ENCODE peak calls at places on chromosomes 2 and 18, in six cellular contexts. T is activated naive CD8-positive, alpha-beta T cell treated with anti-CD3 and anti-CD28 coated beads, Interleukin-2, amount 10 ng/mL, durations not matched to agents 7 days and 5 days; D is aorta; A is AG08395; V is Peyer's patch; R is HTR-8/SVneo. O is an unnamed sample.

GRCh38 chr2:54906711-54907110 is 143.5 kb downstream of the RTN4 start:
- DNase-seq in T (no peak), D (no peak), A (no peak), V (no peak), R (no peak), O (no peak)

GRCh38 chr18:71808576-71808975 is 735.6 kb downstream of the CBLN2 start:
- DNase-seq in T (no peak), D (no peak), A (peak), V (no peak), R (no peak), O (no peak)

GRCh38 chr18:63979409-63979908 is 9.6 kb downstream of the SERPINB8 start:
- DNase-seq in T (no peak), D (no peak), A (peak), V (peak), R (peak), O (peak)

GRCh38 chr2:116416988-116417387 is 1397.5 kb upstream of the DDX18 start:
- DNase-seq in T (no peak), D (no peak), A (no peak), V (no peak), R (no peak), O (no peak)

GRCh38 chr18:21484851-21485636 is 115.5 kb downstream of the ESCO1 start:
- DNase-seq in T (no peak), D (no peak), A (no peak), V (no peak), R (peak), O (no peak)

GRCh38 chr2:200609027-200609614 is 23.3 kb downstream of the AOX1 start:
- DNase-seq in T (no peak), D (peak), A (peak), V (no peak), R (peak), O (no peak)

GRCh38 chr2:71742953-71743601 is 289.7 kb downstream of the DYSF start:
- DNase-seq in T (no peak), D (peak), A (peak), V (peak), R (peak), O (no peak)

GRCh38 chr2:119260636-119261497 is 37.2 kb downstream of the STEAP3 start:
- DNase-seq in T (no peak), D (no peak), A (peak), V (peak), R (no peak), O (no peak)

GRCh38 chr2:239159476-239159911 is 241.3 kb downstream of the HDAC4 start:
- DNase-seq in T (no peak), D (peak), A (no peak), V (peak), R (no peak), O (no peak)

GRCh38 chr18:76565238-76566173 is 70.5 kb upstream of the ZNF516 start:
- DNase-seq in T (no peak), D (peak), A (peak), V (peak), R (peak), O (no peak)

GRCh38 chr2:238684362-238685326 is 163.2 kb upstream of the TWIST2 start:
- DNase-seq in T (no peak), D (no peak), A (peak), V (no peak), R (peak), O (no peak)

GRCh38 chr18:69400976-69401474 is 337 bp downstream of the DOK6 start:
- DNase-seq in T (peak), D (peak), A (peak), V (no peak), R (no peak), O (no peak)

GRCh38 chr2:157261199-157261782 is 3.8 kb downstream of the GALNT5 start:
- DNase-seq in T (no peak), D (no peak), A (peak), V (peak), R (no peak), O (no peak)

GRCh38 chr2:99140056-99140859 is 1.2 kb upstream of the C2orf15 start:
- DNase-seq in T (no peak), D (no peak), A (peak), V (no peak), R (no peak), O (no peak)

GRCh38 chr2:18763338-18763737 is 174.0 kb upstream of the NT5C1B start:
- DNase-seq in T (no peak), D (no peak), A (no peak), V (no peak), R (no peak), O (no peak)

GRCh38 chr2:211434773-211435172 is 878.4 kb downstream of the CPS1 start:
- DNase-seq in T (no peak), D (no peak), A (no peak), V (no peak), R (no peak), O (no peak)

GRCh38 chr2:110876167-110876999 is 144.0 kb downstream of the ACOXL start:
- DNase-seq in T (no peak), D (no peak), A (no peak), V (peak), R (no peak), O (no peak)

GRCh38 chr18:51278045-51278649 is 80.7 kb upstream of the MEX3C start:
- DNase-seq in T (peak), D (no peak), A (no peak), V (peak), R (no peak), O (no peak)

GRCh38 chr2:205904873-205905272 is 181.1 kb downstream of the INO80D start:
- DNase-seq in T (no peak), D (no peak), A (no peak), V (no peak), R (no peak), O (no peak)

GRCh38 chr2:36287363-36288275 is 68.0 kb upstream of the CRIM1 start:
- DNase-seq in T (no peak), D (no peak), A (no peak), V (no peak), R (no peak), O (no peak)

GRCh38 chr18:45727068-45727467 is 3.1 kb downstream of the SLC14A1 start:
- DNase-seq in T (no peak), D (no peak), A (no peak), V (no peak), R (no peak), O (no peak)

GRCh38 chr18:45449761-45450227 is 165.5 kb upstream of the SLC14A2 start:
- DNase-seq in T (no peak), D (peak), A (peak), V (peak), R (no peak), O (no peak)

GRCh38 chr2:43305537-43305936 is 79.1 kb upstream of the ZFP36L2 start:
- DNase-seq in T (no peak), D (peak), A (peak), V (peak), R (no peak), O (no peak)

GRCh38 chr2:231764752-231765151 is 16.3 kb downstream of the PDE6D start:
- DNase-seq in T (no peak), D (no peak), A (no peak), V (no peak), R (no peak), O (no peak)

GRCh38 chr18:57366528-57367081 is 14.2 kb downstream of the ST8SIA3 start:
- DNase-seq in T (no peak), D (no peak), A (no peak), V (no peak), R (no peak), O (no peak)

GRCh38 chr2:234139755-234140154 is 89.3 kb downstream of the SPP2 start:
- DNase-seq in T (no peak), D (no peak), A (no peak), V (no peak), R (no peak), O (no peak)

GRCh38 chr2:77831068-77831467 is 308.9 kb upstream of the LRRTM4 start:
- DNase-seq in T (no peak), D (no peak), A (no peak), V (no peak), R (no peak), O (no peak)

GRCh38 chr18:907880-908512 is 3.3 kb downstream of the ADCYAP1 start:
- DNase-seq in T (peak), D (no peak), A (no peak), V (no peak), R (no peak), O (no peak)

GRCh38 chr18:6757966-6758365 is 28.4 kb downstream of the ARHGAP28 start:
- DNase-seq in T (no peak), D (no peak), A (peak), V (no peak), R (no peak), O (no peak)

GRCh38 chr2:8154936-8155335 is 526.9 kb upstream of the ID2 start:
- DNase-seq in T (no peak), D (no peak), A (peak), V (no peak), R (no peak), O (no peak)

GRCh38 chr2:205612661-205613060 is 69.6 kb upstream of the NRP2 start:
- DNase-seq in T (peak), D (no peak), A (no peak), V (no peak), R (no peak), O (no peak)

GRCh38 chr18:35458677-35459441 is 38.9 kb downstream of the INO80C start:
- DNase-seq in T (no peak), D (peak), A (peak), V (peak), R (peak), O (no peak)

GRCh38 chr2:174644406-174644805 is 46.8 kb upstream of the WIPF1 start:
- DNase-seq in T (no peak), D (no peak), A (no peak), V (no peak), R (no peak), O (no peak)

GRCh38 chr18:45619062-45619825 is 4.0 kb downstream of the SLC14A2 start:
- DNase-seq in T (no peak), D (peak), A (peak), V (peak), R (no peak), O (no peak)

GRCh38 chr2:233470839-233471238 is 95.7 kb downstream of the USP40 start:
- DNase-seq in T (no peak), D (no peak), A (no peak), V (peak), R (no peak), O (no peak)

GRCh38 chr2:97871096-97871780 is 124.5 kb downstream of the TMEM131 start:
- DNase-seq in T (no peak), D (no peak), A (peak), V (no peak), R (no peak), O (no peak)

GRCh38 chr2:207836526-207837133 is 66.9 kb upstream of the FZD5 start:
- DNase-seq in T (no peak), D (no peak), A (peak), V (no peak), R (no peak), O (no peak)

O was measured in effector CD8-positive, alpha-beta T cell.